ENCODE peak calls at places on chromosomes 1 and 21, in six cellular contexts. One of them, this sample, is unnamed.
A peak's percentile ranks its signal among the peaks of the same experiment; 100 is the strongest.

GRCh38 chr1:116870322-116870721 is 39.4 kb upstream of the PTGFRN start:
- DNase-seq in trophoblast cell: no peak
- DNase-seq in mesenchymal stem cell: no peak
- DNase-seq in H1: no peak
- DNase-seq in H9: no peak
- DNase-seq in IMR-90: no peak
- DNase-seq in this sample: no peak

GRCh38 chr1:221907531-221907930 is 165.6 kb upstream of the DUSP10 start:
- DNase-seq in H9: no peak
- DNase-seq in trophoblast cell: no peak
- DNase-seq in H1: no peak
- DNase-seq in IMR-90: no peak
- DNase-seq in mesenchymal stem cell: no peak
- DNase-seq in this sample: no peak

GRCh38 chr1:27569088-27569459 is 34.9 kb downstream of the AHDC1 start:
- DNase-seq in mesenchymal stem cell: peak; percentile 53
- DNase-seq in trophoblast cell: no peak
- DNase-seq in H9: no peak
- DNase-seq in H1: no peak
- DNase-seq in IMR-90: no peak
- DNase-seq in this sample: no peak

GRCh38 chr1:19100008-19100407 is 110.1 kb downstream of the UBR4 start:
- DNase-seq in mesenchymal stem cell: no peak
- DNase-seq in trophoblast cell: no peak
- DNase-seq in H1: no peak
- DNase-seq in IMR-90: no peak
- DNase-seq in H9: no peak
- DNase-seq in this sample: no peak

GRCh38 chr1:97093742-97094141 is 372.2 kb downstream of the PTBP2 start:
- DNase-seq in trophoblast cell: no peak
- DNase-seq in IMR-90: peak; percentile 83
- DNase-seq in mesenchymal stem cell: peak; percentile 44
- DNase-seq in H1: no peak
- DNase-seq in H9: no peak
- DNase-seq in this sample: no peak

GRCh38 chr1:212827377-212827776 is 20.1 kb downstream of the SPATA45 start:
- DNase-seq in mesenchymal stem cell: no peak
- DNase-seq in IMR-90: no peak
- DNase-seq in trophoblast cell: no peak
- DNase-seq in H9: no peak
- DNase-seq in H1: no peak
- DNase-seq in this sample: no peak

GRCh38 chr1:204650911-204651570 is 34.5 kb downstream of the LRRN2 start:
- DNase-seq in IMR-90: no peak
- DNase-seq in H9: no peak
- DNase-seq in trophoblast cell: no peak
- DNase-seq in H1: no peak
- DNase-seq in mesenchymal stem cell: peak; percentile 63
- DNase-seq in this sample: no peak

GRCh38 chr1:20212685-20213331 is 26.5 kb upstream of the PLA2G2C start:
- DNase-seq in IMR-90: peak; percentile 38
- DNase-seq in mesenchymal stem cell: peak; percentile 55
- DNase-seq in H9: peak; percentile 94
- DNase-seq in H1: peak; percentile 82
- DNase-seq in trophoblast cell: peak; percentile 72
- DNase-seq in this sample: peak; percentile 67

GRCh38 chr1:1924849-1925248 is 5.8 kb upstream of the TMEM52 start:
- DNase-seq in IMR-90: no peak
- DNase-seq in H1: no peak
- DNase-seq in trophoblast cell: no peak
- DNase-seq in mesenchymal stem cell: no peak
- DNase-seq in H9: no peak
- DNase-seq in this sample: no peak

GRCh38 chr1:21773585-21773984 is 9.4 kb downstream of the USP48 start:
- DNase-seq in mesenchymal stem cell: no peak
- DNase-seq in H1: no peak
- DNase-seq in IMR-90: no peak
- DNase-seq in trophoblast cell: no peak
- DNase-seq in H9: no peak
- DNase-seq in this sample: no peak

GRCh38 chr21:39327727-39328126 is 14.3 kb upstream of the BRWD1 start:
- DNase-seq in trophoblast cell: no peak
- DNase-seq in H1: no peak
- DNase-seq in IMR-90: no peak
- DNase-seq in mesenchymal stem cell: no peak
- DNase-seq in H9: no peak
- DNase-seq in this sample: no peak

GRCh38 chr1:34236089-34236488 is 59.4 kb downstream of the C1orf94 start:
- DNase-seq in trophoblast cell: no peak
- DNase-seq in mesenchymal stem cell: no peak
- DNase-seq in H1: no peak
- DNase-seq in IMR-90: no peak
- DNase-seq in H9: no peak
- DNase-seq in this sample: no peak

GRCh38 chr1:232226197-232226681 is 403.7 kb downstream of the SIPA1L2 start:
- DNase-seq in trophoblast cell: no peak
- DNase-seq in H1: peak; percentile 68
- DNase-seq in mesenchymal stem cell: peak; percentile 79
- DNase-seq in IMR-90: peak; percentile 83
- DNase-seq in H9: peak; percentile 81
- DNase-seq in this sample: peak; percentile 31

GRCh38 chr1:39671793-39672550 is at the start of gene NT5C1A:
- DNase-seq in mesenchymal stem cell: peak; percentile 39
- DNase-seq in H1: no peak
- DNase-seq in trophoblast cell: no peak
- DNase-seq in H9: peak; percentile 41
- DNase-seq in IMR-90: no peak
- DNase-seq in this sample: peak; percentile 31

GRCh38 chr1:211320980-211321379 is 5.7 kb upstream of the TRAF5 start:
- DNase-seq in mesenchymal stem cell: no peak
- DNase-seq in IMR-90: no peak
- DNase-seq in H1: no peak
- DNase-seq in trophoblast cell: no peak
- DNase-seq in H9: no peak
- DNase-seq in this sample: no peak

GRCh38 chr1:108653431-108654105 is 7.3 kb downstream of the HENMT1 start:
- DNase-seq in trophoblast cell: no peak
- DNase-seq in H1: no peak
- DNase-seq in IMR-90: no peak
- DNase-seq in mesenchymal stem cell: no peak
- DNase-seq in H9: no peak
- DNase-seq in this sample: no peak

GRCh38 chr1:38274974-38275373 is 228.4 kb upstream of the POU3F1 start:
- DNase-seq in H9: no peak
- DNase-seq in mesenchymal stem cell: no peak
- DNase-seq in H1: no peak
- DNase-seq in trophoblast cell: no peak
- DNase-seq in IMR-90: no peak
- DNase-seq in this sample: peak; percentile 33

GRCh38 chr1:218643926-218644325 is 298.8 kb downstream of the TGFB2 start:
- DNase-seq in trophoblast cell: no peak
- DNase-seq in H1: no peak
- DNase-seq in mesenchymal stem cell: no peak
- DNase-seq in IMR-90: no peak
- DNase-seq in H9: no peak
- DNase-seq in this sample: no peak

GRCh38 chr1:115810609-115811008 is 30.3 kb downstream of the NHLH2 start:
- DNase-seq in H1: no peak
- DNase-seq in IMR-90: no peak
- DNase-seq in H9: no peak
- DNase-seq in mesenchymal stem cell: peak; percentile 8
- DNase-seq in trophoblast cell: no peak
- DNase-seq in this sample: no peak

GRCh38 chr21:41411449-41412089 is 14.5 kb upstream of the MX1 start:
- DNase-seq in H9: no peak
- DNase-seq in IMR-90: no peak
- DNase-seq in mesenchymal stem cell: peak; percentile 2
- DNase-seq in H1: no peak
- DNase-seq in trophoblast cell: peak; percentile 11
- DNase-seq in this sample: no peak

GRCh38 chr1:233962878-233963277 is 58.4 kb downstream of the SLC35F3 start:
- DNase-seq in trophoblast cell: no peak
- DNase-seq in IMR-90: no peak
- DNase-seq in mesenchymal stem cell: no peak
- DNase-seq in H9: no peak
- DNase-seq in H1: no peak
- DNase-seq in this sample: no peak

GRCh38 chr1:218813247-218813646 is 360.4 kb upstream of the LYPLAL1 start:
- DNase-seq in H1: no peak
- DNase-seq in trophoblast cell: no peak
- DNase-seq in mesenchymal stem cell: peak; percentile 73
- DNase-seq in H9: no peak
- DNase-seq in IMR-90: peak; percentile 87
- DNase-seq in this sample: no peak

GRCh38 chr1:211287218-211287617 is 28.1 kb downstream of the RCOR3 start:
- DNase-seq in mesenchymal stem cell: no peak
- DNase-seq in H9: no peak
- DNase-seq in trophoblast cell: no peak
- DNase-seq in IMR-90: no peak
- DNase-seq in H1: no peak
- DNase-seq in this sample: no peak

GRCh38 chr1:203733009-203733863 is 31.7 kb upstream of the LAX1 start:
- DNase-seq in IMR-90: no peak
- DNase-seq in mesenchymal stem cell: no peak
- DNase-seq in H9: no peak
- DNase-seq in trophoblast cell: no peak
- DNase-seq in H1: no peak
- DNase-seq in this sample: no peak

GRCh38 chr1:157034137-157034800 is 11.3 kb downstream of the ARHGEF11 start:
- DNase-seq in H1: no peak
- DNase-seq in mesenchymal stem cell: no peak
- DNase-seq in IMR-90: peak; percentile 22
- DNase-seq in H9: no peak
- DNase-seq in trophoblast cell: no peak
- DNase-seq in this sample: no peak

GRCh38 chr1:74673351-74674111 is at the start of gene ERICH3:
- DNase-seq in IMR-90: no peak
- DNase-seq in H9: peak; percentile 40
- DNase-seq in H1: no peak
- DNase-seq in mesenchymal stem cell: no peak
- DNase-seq in trophoblast cell: no peak
- DNase-seq in this sample: no peak

GRCh38 chr1:92483442-92484170 is 3.1 kb downstream of the GFI1 start:
- DNase-seq in trophoblast cell: no peak
- DNase-seq in mesenchymal stem cell: no peak
- DNase-seq in H1: no peak
- DNase-seq in IMR-90: no peak
- DNase-seq in H9: peak; percentile 69
- DNase-seq in this sample: peak; percentile 44

GRCh38 chr21:7957713-7958064 is 2563.7 kb upstream of the TPTE start:
- DNase-seq in H9: no peak
- DNase-seq in mesenchymal stem cell: no peak
- DNase-seq in H1: no peak
- DNase-seq in IMR-90: no peak
- DNase-seq in trophoblast cell: no peak
- DNase-seq in this sample: no peak

GRCh38 chr21:7952648-7953047 is 2568.7 kb upstream of the TPTE start:
- DNase-seq in H9: no peak
- DNase-seq in mesenchymal stem cell: no peak
- DNase-seq in trophoblast cell: no peak
- DNase-seq in H1: no peak
- DNase-seq in IMR-90: no peak
- DNase-seq in this sample: no peak

GRCh38 chr21:7951854-7952519 is 2569.4 kb upstream of the TPTE start:
- DNase-seq in trophoblast cell: no peak
- DNase-seq in H9: no peak
- DNase-seq in mesenchymal stem cell: no peak
- DNase-seq in IMR-90: no peak
- DNase-seq in H1: no peak
- DNase-seq in this sample: no peak

GRCh38 chr21:7947422-7947821 is 2574.0 kb upstream of the TPTE start:
- DNase-seq in IMR-90: no peak
- DNase-seq in H9: no peak
- DNase-seq in trophoblast cell: no peak
- DNase-seq in mesenchymal stem cell: no peak
- DNase-seq in H1: no peak
- DNase-seq in this sample: no peak

DNA sequence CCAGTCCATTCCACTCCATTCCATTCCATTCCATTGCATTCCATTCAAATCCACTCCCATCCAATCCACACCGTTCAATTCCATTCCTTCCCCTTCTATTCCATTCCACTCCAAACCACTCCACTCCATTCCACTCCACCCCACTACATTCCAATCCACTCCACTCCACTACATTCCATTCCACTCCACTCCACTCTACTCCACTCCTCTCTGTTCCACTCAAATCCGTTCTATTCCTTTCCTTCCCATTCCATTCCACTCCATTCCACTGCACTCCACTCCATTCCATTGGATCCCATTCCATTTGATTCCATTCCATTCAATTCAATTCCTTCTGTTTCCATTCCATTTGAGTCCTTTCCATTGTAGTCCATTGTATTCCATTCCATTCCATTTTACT is 2568.3 kb upstream of the TPTE start:
- DNase-seq in H1: no peak
- DNase-seq in IMR-90: no peak
- DNase-seq in H9: no peak
- DNase-seq in trophoblast cell: no peak
- DNase-seq in mesenchymal stem cell: no peak
- DNase-seq in this sample: no peak
- H3K9me3 ChIP-seq in H1: peaks cover 82% of the 10 kb centered on the region
- H3K9me3 ChIP-seq in IMR-90: peaks cover 76% of the 10 kb centered on the region
- H3K9me3 ChIP-seq in H9: no peaks in the 10 kb centered on the region
- H3K9me3 ChIP-seq in trophoblast cell: peaks cover 34% of the 10 kb centered on the region
- H3K9me3 ChIP-seq in mesenchymal stem cell: peaks cover 100% of the 10 kb centered on the region
- H3K9me3 ChIP-seq in this sample: peaks cover 38% of the 10 kb centered on the region

DNA sequence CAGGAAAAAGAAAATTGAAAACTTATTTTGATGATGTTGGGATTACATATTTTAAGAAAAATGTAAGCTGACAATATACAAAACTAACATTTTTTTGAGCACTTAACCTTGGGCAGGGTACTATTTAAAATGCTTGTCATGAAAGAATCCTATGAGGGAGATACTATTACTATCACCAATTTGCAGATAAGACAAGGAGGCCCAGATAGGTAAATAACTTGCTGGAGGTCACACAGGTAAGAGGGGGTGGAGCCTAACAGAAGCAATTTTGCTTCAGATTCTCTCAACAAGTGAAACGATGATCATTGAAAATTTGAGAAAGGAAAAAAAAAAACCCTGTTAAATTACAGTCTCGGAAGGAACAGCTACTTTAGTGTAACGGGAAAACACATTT is 1.2 kb downstream of the GART start:
- DNase-seq in IMR-90: no peak
- DNase-seq in H9: no peak
- DNase-seq in mesenchymal stem cell: no peak
- DNase-seq in H1: no peak
- DNase-seq in trophoblast cell: peak; percentile 17
- DNase-seq in this sample: no peak
- H2AFZ ChIP-seq in IMR-90: no peak overlapping the region
- H2AFZ ChIP-seq in H9: no peak overlapping the region
- H2AFZ ChIP-seq in mesenchymal stem cell: no peak overlapping the region
- H2AFZ ChIP-seq in H1: no peak overlapping the region
- H2AFZ ChIP-seq in trophoblast cell: no peak overlapping the region
- H2AFZ ChIP-seq in this sample: no peak overlapping the region

GRCh38 chr21:36966066-36966845 is at the start of gene HLCS:
- DNase-seq in H1: no peak
- DNase-seq in trophoblast cell: peak; percentile 85
- DNase-seq in mesenchymal stem cell: peak; percentile 55
- DNase-seq in IMR-90: peak; percentile 36
- DNase-seq in H9: peak; percentile 79
- DNase-seq in this sample: peak; percentile 62
- H3K4ac ChIP-seq in H1: no peak within 1 kb of the TSS
- H3K4ac ChIP-seq in trophoblast cell: peak within 1 kb of the TSS; percentile 67
- H3K4ac ChIP-seq in mesenchymal stem cell: peak within 1 kb of the TSS; percentile 93
- H3K4ac ChIP-seq in IMR-90: peak within 1 kb of the TSS; percentile 86
- H3K4ac ChIP-seq in H9: no peak within 1 kb of the TSS
- H3K4ac ChIP-seq in this sample: no peak within 1 kb of the TSS

GRCh38 chr1:41135196-41135947 is 106.7 kb downstream of the SCMH1 start:
- DNase-seq in H1: no peak
- DNase-seq in IMR-90: no peak
- DNase-seq in mesenchymal stem cell: no peak
- DNase-seq in H9: no peak
- DNase-seq in trophoblast cell: no peak
- DNase-seq in this sample: no peak
- H3K9me3 ChIP-seq in H1: peaks cover 5% of the 10 kb centered on the region
- H3K9me3 ChIP-seq in IMR-90: peaks cover 2% of the 10 kb centered on the region
- H3K9me3 ChIP-seq in mesenchymal stem cell: peaks cover 17% of the 10 kb centered on the region
- H3K9me3 ChIP-seq in H9: no peaks in the 10 kb centered on the region
- H3K9me3 ChIP-seq in trophoblast cell: no peaks in the 10 kb centered on the region
- H3K9me3 ChIP-seq in this sample: peaks cover 30% of the 10 kb centered on the region